ENCODE peak calls at places on chromosomes 11 and 22, in six cellular contexts. One of them, this sample, is unnamed.

GRCh38 chr11:126113515-126113957 is 50.9 kb upstream of the CDON start:
- DNase-seq in lung: peak
- DNase-seq in lower leg skin: peak
- DNase-seq in mucosa of descending colon: peak
- DNase-seq in fibroblast of villous mesenchyme: peak
- DNase-seq in fibroblast of pulmonary artery: peak
- DNase-seq in this sample: peak

GRCh38 chr11:74297484-74297883 is 14.0 kb downstream of the P4HA3 start:
- DNase-seq in fibroblast of pulmonary artery: no peak
- DNase-seq in fibroblast of villous mesenchyme: no peak
- DNase-seq in lung: no peak
- DNase-seq in lower leg skin: no peak
- DNase-seq in mucosa of descending colon: no peak
- DNase-seq in this sample: no peak

GRCh38 chr22:19803736-19804267 is 43.2 kb downstream of the TBX1 start:
- DNase-seq in lung: no peak
- DNase-seq in lower leg skin: no peak
- DNase-seq in fibroblast of villous mesenchyme: no peak
- DNase-seq in mucosa of descending colon: no peak
- DNase-seq in fibroblast of pulmonary artery: no peak
- DNase-seq in this sample: no peak

GRCh38 chr11:9604134-9604533 is 30.7 kb downstream of the WEE1 start:
- DNase-seq in fibroblast of villous mesenchyme: no peak
- DNase-seq in fibroblast of pulmonary artery: no peak
- DNase-seq in mucosa of descending colon: no peak
- DNase-seq in lower leg skin: no peak
- DNase-seq in lung: no peak
- DNase-seq in this sample: no peak

GRCh38 chr11:57121996-57122395 is 59.8 kb upstream of the LRRC55 start:
- DNase-seq in fibroblast of pulmonary artery: no peak
- DNase-seq in mucosa of descending colon: no peak
- DNase-seq in lower leg skin: no peak
- DNase-seq in fibroblast of villous mesenchyme: no peak
- DNase-seq in lung: no peak
- DNase-seq in this sample: no peak

GRCh38 chr22:19998232-19998951 is 18.2 kb downstream of the ARVCF start:
- DNase-seq in fibroblast of villous mesenchyme: no peak
- DNase-seq in lower leg skin: no peak
- DNase-seq in lung: no peak
- DNase-seq in mucosa of descending colon: peak
- DNase-seq in fibroblast of pulmonary artery: no peak
- DNase-seq in this sample: peak

GRCh38 chr11:101129203-101129943 is at the start of gene PGR:
- DNase-seq in fibroblast of villous mesenchyme: peak
- DNase-seq in lower leg skin: peak
- DNase-seq in mucosa of descending colon: peak
- DNase-seq in lung: peak
- DNase-seq in fibroblast of pulmonary artery: no peak
- DNase-seq in this sample: no peak

GRCh38 chr11:1564535-1565172 is 7.4 kb downstream of the DUSP8 start:
- DNase-seq in lung: no peak
- DNase-seq in mucosa of descending colon: peak
- DNase-seq in fibroblast of villous mesenchyme: peak
- DNase-seq in fibroblast of pulmonary artery: peak
- DNase-seq in lower leg skin: no peak
- DNase-seq in this sample: peak

GRCh38 chr22:28810839-28811491 is 10.6 kb upstream of the XBP1 start:
- DNase-seq in mucosa of descending colon: peak
- DNase-seq in fibroblast of villous mesenchyme: no peak
- DNase-seq in lower leg skin: no peak
- DNase-seq in fibroblast of pulmonary artery: peak
- DNase-seq in lung: no peak
- DNase-seq in this sample: no peak

GRCh38 chr11:36449566-36450390 is 60.3 kb downstream of the TRAF6 start:
- DNase-seq in lower leg skin: no peak
- DNase-seq in mucosa of descending colon: no peak
- DNase-seq in fibroblast of villous mesenchyme: peak
- DNase-seq in fibroblast of pulmonary artery: peak
- DNase-seq in lung: no peak
- DNase-seq in this sample: no peak

GRCh38 chr11:103525069-103525468 is 415.8 kb downstream of the DYNC2H1 start:
- DNase-seq in fibroblast of pulmonary artery: peak
- DNase-seq in lung: no peak
- DNase-seq in mucosa of descending colon: no peak
- DNase-seq in lower leg skin: no peak
- DNase-seq in fibroblast of villous mesenchyme: peak
- DNase-seq in this sample: no peak

GRCh38 chr11:75190652-75191329 is 39.9 kb downstream of the SLCO2B1 start:
- DNase-seq in mucosa of descending colon: no peak
- DNase-seq in lower leg skin: no peak
- DNase-seq in fibroblast of villous mesenchyme: no peak
- DNase-seq in fibroblast of pulmonary artery: no peak
- DNase-seq in lung: no peak
- DNase-seq in this sample: no peak

GRCh38 chr11:11856638-11857037 is 14.9 kb downstream of the USP47 start:
- DNase-seq in fibroblast of villous mesenchyme: no peak
- DNase-seq in lung: no peak
- DNase-seq in fibroblast of pulmonary artery: peak
- DNase-seq in lower leg skin: no peak
- DNase-seq in mucosa of descending colon: no peak
- DNase-seq in this sample: no peak

GRCh38 chr11:66936326-66936725 is 21.9 kb downstream of the PC start:
- DNase-seq in fibroblast of pulmonary artery: peak
- DNase-seq in lung: no peak
- DNase-seq in fibroblast of villous mesenchyme: peak
- DNase-seq in lower leg skin: no peak
- DNase-seq in mucosa of descending colon: no peak
- DNase-seq in this sample: no peak

GRCh38 chr22:38097557-38098409 is 12.7 kb downstream of the BAIAP2L2 start:
- DNase-seq in fibroblast of pulmonary artery: peak
- DNase-seq in lung: no peak
- DNase-seq in mucosa of descending colon: peak
- DNase-seq in fibroblast of villous mesenchyme: peak
- DNase-seq in lower leg skin: no peak
- DNase-seq in this sample: peak

GRCh38 chr11:131356201-131356600 is 14.2 kb upstream of the NTM start:
- DNase-seq in fibroblast of pulmonary artery: no peak
- DNase-seq in mucosa of descending colon: no peak
- DNase-seq in lung: no peak
- DNase-seq in lower leg skin: no peak
- DNase-seq in fibroblast of villous mesenchyme: peak
- DNase-seq in this sample: no peak

GRCh38 chr22:36790648-36791047 is 14.7 kb upstream of the IFT27 start:
- DNase-seq in lung: no peak
- DNase-seq in mucosa of descending colon: no peak
- DNase-seq in fibroblast of pulmonary artery: no peak
- DNase-seq in fibroblast of villous mesenchyme: no peak
- DNase-seq in lower leg skin: no peak
- DNase-seq in this sample: no peak

GRCh38 chr11:72817966-72818365 is 3.8 kb downstream of the ATG16L2 start:
- DNase-seq in fibroblast of pulmonary artery: no peak
- DNase-seq in lung: no peak
- DNase-seq in mucosa of descending colon: no peak
- DNase-seq in fibroblast of villous mesenchyme: no peak
- DNase-seq in lower leg skin: no peak
- DNase-seq in this sample: no peak

GRCh38 chr11:133987221-133987620 is 30.5 kb upstream of the IGSF9B start:
- DNase-seq in lower leg skin: no peak
- DNase-seq in fibroblast of villous mesenchyme: no peak
- DNase-seq in lung: no peak
- DNase-seq in fibroblast of pulmonary artery: no peak
- DNase-seq in mucosa of descending colon: no peak
- DNase-seq in this sample: no peak

GRCh38 chr11:80086496-80087055 is 645.7 kb upstream of the TENM4 start:
- DNase-seq in fibroblast of pulmonary artery: no peak
- DNase-seq in mucosa of descending colon: no peak
- DNase-seq in fibroblast of villous mesenchyme: no peak
- DNase-seq in lower leg skin: no peak
- DNase-seq in lung: no peak
- DNase-seq in this sample: no peak

GRCh38 chr11:114281388-114281956 is 14.7 kb upstream of the NNMT start:
- DNase-seq in lung: no peak
- DNase-seq in fibroblast of pulmonary artery: no peak
- DNase-seq in lower leg skin: no peak
- DNase-seq in fibroblast of villous mesenchyme: peak
- DNase-seq in mucosa of descending colon: no peak
- DNase-seq in this sample: no peak

GRCh38 chr22:48898524-48899377 is 928.9 kb downstream of the BRD1 start:
- DNase-seq in lower leg skin: no peak
- DNase-seq in fibroblast of pulmonary artery: no peak
- DNase-seq in lung: no peak
- DNase-seq in fibroblast of villous mesenchyme: no peak
- DNase-seq in mucosa of descending colon: no peak
- DNase-seq in this sample: no peak

DNA sequence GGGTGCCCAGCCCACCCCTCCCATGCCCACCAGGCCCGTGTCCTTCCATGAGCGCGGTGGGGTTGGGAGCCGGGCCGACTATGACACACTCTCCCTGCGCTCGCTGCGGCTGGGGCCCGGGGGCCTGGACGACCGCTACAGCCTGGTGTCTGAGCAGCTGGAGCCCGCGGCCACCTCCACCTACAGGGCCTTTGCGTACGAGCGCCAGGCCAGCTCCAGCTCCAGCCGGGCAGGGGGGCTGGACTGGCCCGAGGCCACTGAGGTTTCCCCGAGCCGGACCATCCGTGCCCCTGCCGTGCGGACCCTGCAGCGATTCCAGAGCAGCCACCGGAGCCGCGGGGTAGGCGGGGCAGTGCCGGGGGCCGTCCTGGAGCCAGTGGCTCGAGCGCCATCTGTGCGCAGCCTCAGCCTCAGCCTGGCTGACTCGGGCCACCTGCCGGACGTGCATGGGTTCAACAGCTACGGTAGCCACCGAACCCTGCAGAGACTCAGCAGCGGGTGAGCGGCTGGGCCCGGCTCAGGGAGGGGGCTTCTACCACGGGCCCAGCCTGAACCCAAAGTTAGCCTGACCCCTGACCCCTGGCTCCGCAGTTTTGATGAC is 3.0 kb downstream of the PKP3 start:
- DNase-seq in fibroblast of pulmonary artery: peak
- DNase-seq in mucosa of descending colon: peak
- DNase-seq in lower leg skin: no peak
- DNase-seq in lung: no peak
- DNase-seq in fibroblast of villous mesenchyme: peak
- DNase-seq in this sample: peak
- TF ChIP-seq CTCF in fibroblast of pulmonary artery: peak
- TF ChIP-seq CTCF in mucosa of descending colon: no peak
- TF ChIP-seq CTCF in lower leg skin: no peak
- TF ChIP-seq CTCF in lung: peak
- TF ChIP-seq CTCF in fibroblast of villous mesenchyme: peak
- TF ChIP-seq CTCF in this sample: peak

DNA sequence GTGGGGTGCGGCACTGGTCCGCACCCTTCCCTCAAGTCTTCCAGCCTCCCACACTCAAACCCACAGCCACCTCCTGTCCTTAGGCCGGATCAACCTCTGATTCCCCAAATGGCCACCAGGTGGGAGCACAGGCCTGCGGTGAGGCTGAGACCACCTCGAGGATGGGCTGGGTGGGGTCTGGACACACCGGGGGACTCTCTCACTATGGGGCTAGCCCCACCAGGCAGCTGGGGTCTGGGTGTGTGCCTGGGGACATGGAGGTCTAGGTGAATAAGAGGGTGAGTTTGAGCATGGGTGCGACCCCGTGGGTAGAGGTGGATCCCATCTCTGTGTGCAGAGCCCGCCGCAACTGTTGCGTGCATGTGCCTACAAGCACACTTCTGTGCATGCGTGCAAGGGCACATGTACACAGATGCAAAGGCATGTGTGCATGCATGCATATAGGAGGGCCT is 32.6 kb downstream of the MYO18B start:
- DNase-seq in fibroblast of pulmonary artery: no peak
- DNase-seq in fibroblast of villous mesenchyme: no peak
- DNase-seq in lung: no peak
- DNase-seq in lower leg skin: no peak
- DNase-seq in mucosa of descending colon: no peak
- DNase-seq in this sample: peak
- TF ChIP-seq CTCF in fibroblast of pulmonary artery: peak
- TF ChIP-seq CTCF in fibroblast of villous mesenchyme: peak
- TF ChIP-seq CTCF in lung: no peak
- TF ChIP-seq CTCF in lower leg skin: no peak
- TF ChIP-seq CTCF in mucosa of descending colon: no peak
- TF ChIP-seq CTCF in this sample: peak

DNA sequence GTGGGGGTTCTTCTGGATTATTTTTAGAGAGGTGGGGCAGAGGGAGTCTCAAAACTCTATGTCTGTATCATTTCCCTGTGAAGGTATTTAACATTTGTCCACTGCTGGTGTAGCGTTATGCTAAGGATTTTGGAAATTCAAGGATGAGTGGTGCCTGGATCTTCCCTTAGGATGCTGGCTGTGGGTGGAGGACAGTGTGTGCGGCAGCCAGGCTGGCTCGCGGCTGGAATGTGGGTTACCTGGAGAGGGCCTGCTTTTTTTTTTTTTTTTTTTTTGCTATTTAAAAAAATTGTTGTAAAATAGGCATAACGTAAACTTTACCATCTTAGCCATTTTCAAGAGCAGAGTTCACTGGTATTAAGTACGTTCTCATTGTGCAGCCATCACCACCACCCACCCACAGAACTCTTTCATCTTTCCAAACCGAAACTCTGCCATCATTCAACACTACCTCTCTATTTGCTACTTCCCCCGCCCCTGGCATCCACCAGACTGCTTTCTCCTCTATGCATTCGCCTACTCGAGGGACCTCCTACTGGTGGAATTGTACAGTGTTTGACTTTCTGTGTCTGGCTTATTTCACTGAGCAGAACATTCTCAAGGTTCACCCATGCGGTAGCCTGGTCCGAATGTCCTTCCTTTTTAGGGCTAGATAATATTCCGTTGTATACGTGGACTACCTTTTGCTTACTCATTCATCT is 67.1 kb downstream of the PARVB start:
- DNase-seq in lung: no peak
- DNase-seq in fibroblast of villous mesenchyme: no peak
- DNase-seq in fibroblast of pulmonary artery: peak
- DNase-seq in mucosa of descending colon: no peak
- DNase-seq in lower leg skin: no peak
- DNase-seq in this sample: peak
- TF ChIP-seq CTCF in lung: no peak
- TF ChIP-seq CTCF in fibroblast of villous mesenchyme: peak
- TF ChIP-seq CTCF in fibroblast of pulmonary artery: peak
- TF ChIP-seq CTCF in mucosa of descending colon: no peak
- TF ChIP-seq CTCF in lower leg skin: no peak
- TF ChIP-seq CTCF in this sample: peak

GRCh38 chr11:26194871-26195270 is 137.1 kb upstream of the ANO3 start:
- DNase-seq in lower leg skin: no peak
- DNase-seq in lung: no peak
- DNase-seq in mucosa of descending colon: no peak
- DNase-seq in fibroblast of villous mesenchyme: no peak
- DNase-seq in fibroblast of pulmonary artery: peak
- DNase-seq in this sample: no peak

GRCh38 chr11:26204110-26204509 is 127.8 kb upstream of the ANO3 start:
- DNase-seq in mucosa of descending colon: no peak
- DNase-seq in lung: no peak
- DNase-seq in fibroblast of pulmonary artery: no peak
- DNase-seq in fibroblast of villous mesenchyme: no peak
- DNase-seq in lower leg skin: no peak
- DNase-seq in this sample: no peak

GRCh38 chr11:26201411-26201810 is 130.5 kb upstream of the ANO3 start:
- DNase-seq in fibroblast of villous mesenchyme: peak
- DNase-seq in lower leg skin: no peak
- DNase-seq in fibroblast of pulmonary artery: peak
- DNase-seq in lung: no peak
- DNase-seq in mucosa of descending colon: no peak
- DNase-seq in this sample: no peak

GRCh38 chr11:26198697-26199096 is 133.2 kb upstream of the ANO3 start:
- DNase-seq in fibroblast of pulmonary artery: no peak
- DNase-seq in lung: no peak
- DNase-seq in lower leg skin: no peak
- DNase-seq in fibroblast of villous mesenchyme: no peak
- DNase-seq in mucosa of descending colon: no peak
- DNase-seq in this sample: no peak

GRCh38 chr11:26199341-26199740 is 132.6 kb upstream of the ANO3 start:
- DNase-seq in fibroblast of villous mesenchyme: peak
- DNase-seq in fibroblast of pulmonary artery: no peak
- DNase-seq in mucosa of descending colon: no peak
- DNase-seq in lung: no peak
- DNase-seq in lower leg skin: no peak
- DNase-seq in this sample: no peak
- TF ChIP-seq CTCF in fibroblast of villous mesenchyme: no peak
- TF ChIP-seq CTCF in fibroblast of pulmonary artery: no peak
- TF ChIP-seq CTCF in mucosa of descending colon: no peak
- TF ChIP-seq CTCF in lung: no peak
- TF ChIP-seq CTCF in lower leg skin: no peak
- TF ChIP-seq CTCF in this sample: no peak